ENCODE peak calls at places on chromosome 2, in nine cellular contexts. Y, F, R, C, O, J, I, W and U are unnamed samples.

GRCh38 chr2:172864182-172864581 is 128.5 kb downstream of the RAPGEF4 start:
- DNase-seq in W (peak), C (peak), I (no peak), Y (peak), F (no peak), J (peak), R (peak), O (no peak), U (no peak)

GRCh38 chr2:66888791-66889631 is 454.1 kb downstream of the MEIS1 start:
- DNase-seq in F (no peak), O (no peak), I (no peak), W (peak), Y (no peak), J (no peak), R (no peak), C (no peak), U (no peak)

GRCh38 chr2:37802899-37803379 is 122.1 kb upstream of the RMDN2 start:
- DNase-seq in J (no peak), C (no peak), F (no peak), W (no peak), O (no peak), I (no peak), Y (no peak), R (no peak), U (no peak)

GRCh38 chr2:27652341-27652740 is 11.1 kb downstream of the SUPT7L start:
- DNase-seq in J (no peak), I (no peak), C (no peak), R (no peak), O (no peak), F (no peak), Y (no peak), W (no peak), U (no peak)

GRCh38 chr2:228084717-228085116 is 96.8 kb downstream of the SPHKAP start:
- DNase-seq in C (no peak), W (no peak), R (no peak), O (no peak), J (no peak), F (no peak), Y (no peak), I (no peak), U (no peak)

GRCh38 chr2:240581811-240582210 is 4.7 kb upstream of the CAPN10 start:
- DNase-seq in J (no peak), W (no peak), Y (no peak), C (no peak), O (no peak), I (no peak), R (no peak), F (no peak), U (no peak)

GRCh38 chr2:178859760-178860159 is 52.5 kb upstream of the TTN start:
- DNase-seq in I (no peak), Y (no peak), O (no peak), J (no peak), F (no peak), W (no peak), C (no peak), R (no peak), U (no peak)

GRCh38 chr2:37795938-37796337 is 124.5 kb upstream of the CDC42EP3 start:
- DNase-seq in R (no peak), I (no peak), J (no peak), W (no peak), C (no peak), Y (no peak), F (no peak), O (no peak), U (no peak)

GRCh38 chr2:204234879-204235278 is 298.3 kb downstream of the ICOS start:
- DNase-seq in O (no peak), R (no peak), C (peak), W (no peak), I (no peak), F (no peak), J (no peak), Y (no peak), U (no peak)

GRCh38 chr2:120060088-120060623 is 47.3 kb downstream of the EPB41L5 start:
- DNase-seq in C (no peak), I (no peak), J (no peak), F (no peak), Y (no peak), W (no peak), R (no peak), O (no peak), U (no peak)

GRCh38 chr2:121205321-121205942 is 79.6 kb downstream of the TFCP2L1 start:
- DNase-seq in O (no peak), C (no peak), R (no peak), W (peak), I (no peak), F (no peak), J (no peak), Y (no peak), U (no peak)

GRCh38 chr2:55943466-55943865 is 19.9 kb upstream of the EFEMP1 start:
- DNase-seq in Y (no peak), I (no peak), J (no peak), R (no peak), O (no peak), C (no peak), W (no peak), F (no peak), U (no peak)

GRCh38 chr2:149008381-149008780 is 30.1 kb upstream of the LYPD6B start:
- DNase-seq in I (no peak), C (no peak), W (no peak), J (no peak), F (no peak), R (no peak), O (no peak), Y (no peak), U (no peak)

GRCh38 chr2:8145385-8145784 is 536.5 kb upstream of the ID2 start:
- DNase-seq in J (no peak), C (no peak), F (no peak), R (no peak), Y (no peak), I (no peak), O (no peak), W (no peak), U (no peak)

GRCh38 chr2:100244881-100245605 is 77.3 kb downstream of the LONRF2 start:
- DNase-seq in I (no peak), Y (no peak), C (no peak), J (no peak), W (no peak), F (no peak), R (no peak), O (no peak), U (no peak)

GRCh38 chr2:48434101-48434500 is 95.9 kb upstream of the STON1 start:
- DNase-seq in Y (no peak), O (no peak), R (no peak), W (no peak), I (no peak), C (no peak), J (no peak), F (no peak), U (no peak)

GRCh38 chr2:219458996-219459395 is 24.4 kb downstream of the SPEG start:
- DNase-seq in F (no peak), I (no peak), O (no peak), W (no peak), J (no peak), Y (no peak), R (no peak), C (no peak), U (no peak)

GRCh38 chr2:223042284-223042683 is 9.7 kb upstream of the KCNE4 start:
- DNase-seq in I (no peak), J (no peak), W (no peak), R (no peak), C (no peak), F (no peak), O (no peak), Y (no peak), U (no peak)

GRCh38 chr2:38381381-38382143 is 4.5 kb upstream of the ATL2 start:
- DNase-seq in W (no peak), I (no peak), Y (no peak), J (no peak), O (no peak), C (no peak), F (no peak), R (no peak), U (no peak)

GRCh38 chr2:113324684-113325160 is 46.0 kb upstream of the PAX8 start:
- DNase-seq in Y (peak), J (no peak), R (peak), C (no peak), I (peak), F (peak), O (peak), W (peak), U (no peak)

GRCh38 chr2:85659324-85659981 is 8.5 kb downstream of the SFTPB start:
- DNase-seq in O (no peak), Y (no peak), R (no peak), W (no peak), C (peak), F (no peak), I (no peak), J (no peak), U (no peak)

GRCh38 chr2:29207352-29207751 is 92.1 kb downstream of the CLIP4 start:
- DNase-seq in J (no peak), F (no peak), R (no peak), Y (no peak), I (no peak), W (no peak), C (no peak), O (no peak), U (no peak)

GRCh38 chr2:24886114-24886501 is 33.9 kb downstream of the ADCY3 start:
- DNase-seq in I (no peak), W (no peak), F (no peak), O (no peak), Y (no peak), C (no peak), J (no peak), R (no peak), U (no peak)

GRCh38 chr2:168365094-168365621 is 90.9 kb upstream of the CERS6 start:
- DNase-seq in F (no peak), Y (no peak), C (no peak), W (no peak), I (no peak), J (no peak), R (no peak), O (no peak), U (no peak)

GRCh38 chr2:197088694-197089093 is 162.2 kb upstream of the PGAP1 start:
- DNase-seq in W (no peak), R (no peak), J (no peak), I (no peak), O (no peak), F (no peak), Y (no peak), C (no peak), U (no peak)

GRCh38 chr2:68766378-68766845 is 31.8 kb downstream of the ARHGAP25 start:
- DNase-seq in R (no peak), W (peak), O (peak), Y (no peak), C (peak), F (peak), I (no peak), J (peak), U (peak)

GRCh38 chr2:39202639-39203369 is 41.0 kb downstream of the CDKL4 start:
- DNase-seq in R (no peak), O (no peak), J (no peak), C (no peak), W (no peak), F (no peak), Y (peak), I (no peak), U (no peak)

GRCh38 chr2:40310303-40310702 is 141.6 kb downstream of the SLC8A1 start:
- DNase-seq in Y (no peak), C (no peak), O (no peak), J (no peak), W (no peak), I (no peak), R (no peak), F (no peak), U (no peak)

GRCh38 chr2:226742346-226742745 is 57.3 kb downstream of the IRS1 start:
- DNase-seq in C (peak), W (peak), J (no peak), R (no peak), O (no peak), Y (no peak), I (no peak), F (no peak), U (no peak)

GRCh38 chr2:128325665-128326181 is 7.1 kb upstream of the HS6ST1 start:
- DNase-seq in Y (no peak), F (no peak), I (peak), J (no peak), W (no peak), O (no peak), R (no peak), C (peak), U (no peak)